ENCODE peak calls at places on chromosomes 2 and 18, in five cellular contexts. B, H, X, F and R are unnamed samples.

GRCh38 chr2:42931818-42932195 is 139.4 kb upstream of the HAAO start:
- DNase-seq in B (no peak), H (no peak), X (no peak), F (no peak), R (no peak)

GRCh38 chr18:65753520-65753919 is 2.7 kb downstream of the CDH7 start:
- DNase-seq in B (peak), H (no peak), X (no peak), F (no peak), R (no peak)

GRCh38 chr18:35778850-35779634 is 193.4 kb upstream of the RMP24 start:
- DNase-seq in B (no peak), H (no peak), X (no peak), F (no peak), R (no peak)

GRCh38 chr2:18487266-18487665 is 73.2 kb downstream of the RDH14 start:
- DNase-seq in B (no peak), H (no peak), X (no peak), F (no peak), R (no peak)

GRCh38 chr18:56937874-56938273 is 209.0 kb upstream of the BOD1L2 start:
- DNase-seq in B (no peak), H (no peak), X (no peak), F (no peak), R (no peak)

GRCh38 chr18:49846718-49847470 is 33.6 kb upstream of the ACAA2 start:
- DNase-seq in B (no peak), H (no peak), X (no peak), F (no peak), R (no peak)

GRCh38 chr2:142592171-142592570 is 285.3 kb upstream of the KYNU start:
- DNase-seq in B (no peak), H (no peak), X (no peak), F (no peak), R (no peak)

GRCh38 chr18:72566327-72566726 is 22.2 kb upstream of the CBLN2 start:
- DNase-seq in B (no peak), H (no peak), X (no peak), F (no peak), R (no peak)

GRCh38 chr2:144389151-144389929 is 130.6 kb downstream of the ZEB2 start:
- DNase-seq in B (no peak), H (no peak), X (no peak), F (peak), R (no peak)

GRCh38 chr2:97871096-97871780 is 124.5 kb downstream of the TMEM131 start:
- DNase-seq in B (peak), H (no peak), X (no peak), F (no peak), R (no peak)

GRCh38 chr18:80176334-80177080 is 67.4 kb downstream of the ADNP2 start:
- DNase-seq in B (peak), H (no peak), X (no peak), F (no peak), R (no peak)

GRCh38 chr2:18799397-18799796 is 210.0 kb upstream of the NT5C1B start:
- DNase-seq in B (no peak), H (no peak), X (no peak), F (no peak), R (no peak)

GRCh38 chr2:69073928-69074575 is 61.1 kb downstream of the ANTXR1 start:
- DNase-seq in B (peak), H (no peak), X (no peak), F (no peak), R (no peak)

GRCh38 chr2:105610444-105611327 is 134.0 kb upstream of the NCK2 start:
- DNase-seq in B (peak), H (no peak), X (no peak), F (no peak), R (no peak)

GRCh38 chr2:887639-888038 is 63.0 kb upstream of the SNTG2 start:
- DNase-seq in B (no peak), H (no peak), X (no peak), F (no peak), R (no peak)

GRCh38 chr2:80256396-80257167 is 48.0 kb downstream of the LRRTM1 start:
- DNase-seq in B (peak), H (no peak), X (peak), F (no peak), R (no peak)

GRCh38 chr18:37805773-37806380 is 240.3 kb upstream of the CELF4 start:
- DNase-seq in B (no peak), H (no peak), X (no peak), F (no peak), R (no peak)

GRCh38 chr18:32442575-32442974 is 28.1 kb downstream of the GAREM1 start:
- DNase-seq in B (no peak), H (no peak), X (no peak), F (no peak), R (no peak)

DNA sequence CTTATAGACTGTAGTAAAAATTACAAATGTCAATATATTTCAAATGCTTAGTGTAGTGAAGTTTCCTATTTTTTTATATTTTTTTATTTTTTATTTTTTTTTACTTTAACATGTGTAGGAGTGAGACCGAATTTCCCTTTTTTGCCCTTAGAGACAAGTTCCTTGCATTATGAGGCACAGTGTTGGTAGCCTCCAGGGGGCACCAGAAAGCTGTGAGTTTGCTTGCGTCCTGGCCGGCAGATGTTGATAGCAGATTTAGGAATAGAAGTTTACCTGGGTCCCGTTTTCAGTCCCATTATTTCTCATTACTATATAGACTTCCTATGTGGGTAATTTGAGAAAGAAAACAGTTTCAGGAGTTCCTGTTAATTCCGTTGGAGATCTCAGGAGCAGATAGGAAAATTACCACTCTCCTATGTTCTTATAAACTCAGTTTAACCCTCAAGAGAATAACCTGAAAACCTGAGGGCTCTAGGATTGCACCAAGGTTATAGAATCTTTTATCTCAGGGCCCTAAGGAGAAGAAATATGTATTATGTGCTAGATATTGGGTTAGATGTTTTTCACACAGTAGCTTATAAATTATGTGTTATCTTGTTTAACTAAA is 157.5 kb upstream of the SESTD1 start:
- DNase-seq in B (peak), H (peak), X (no peak), F (peak), R (no peak)
- TF ChIP-seq KDM1A in B (no peak), H (no peak), X (no peak), F (no peak), R (no peak)

DNA sequence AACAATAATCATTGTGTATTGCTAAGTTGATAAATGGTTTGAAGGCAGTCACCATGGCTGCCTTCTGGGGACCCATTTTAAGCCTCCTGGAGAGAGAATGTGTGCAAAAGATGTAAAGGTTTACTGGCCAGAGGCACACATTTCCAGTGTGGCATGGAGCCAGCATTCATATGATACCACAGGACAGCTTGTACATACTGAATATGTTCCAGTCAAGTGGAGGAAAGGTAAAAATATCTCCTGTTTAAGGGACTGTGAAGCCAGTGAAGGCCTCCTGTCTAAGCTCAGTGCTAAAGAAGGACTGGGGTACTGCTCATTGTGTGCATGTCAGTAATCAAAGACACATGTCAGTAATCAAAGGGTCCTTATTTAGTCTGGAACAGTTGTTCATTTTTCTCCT is 119.2 kb downstream of the BABAM2 start:
- DNase-seq in B (no peak), H (no peak), X (no peak), F (no peak), R (no peak)
- TF ChIP-seq KDM1A in B (no peak), H (no peak), X (no peak), F (no peak), R (no peak)

DNA sequence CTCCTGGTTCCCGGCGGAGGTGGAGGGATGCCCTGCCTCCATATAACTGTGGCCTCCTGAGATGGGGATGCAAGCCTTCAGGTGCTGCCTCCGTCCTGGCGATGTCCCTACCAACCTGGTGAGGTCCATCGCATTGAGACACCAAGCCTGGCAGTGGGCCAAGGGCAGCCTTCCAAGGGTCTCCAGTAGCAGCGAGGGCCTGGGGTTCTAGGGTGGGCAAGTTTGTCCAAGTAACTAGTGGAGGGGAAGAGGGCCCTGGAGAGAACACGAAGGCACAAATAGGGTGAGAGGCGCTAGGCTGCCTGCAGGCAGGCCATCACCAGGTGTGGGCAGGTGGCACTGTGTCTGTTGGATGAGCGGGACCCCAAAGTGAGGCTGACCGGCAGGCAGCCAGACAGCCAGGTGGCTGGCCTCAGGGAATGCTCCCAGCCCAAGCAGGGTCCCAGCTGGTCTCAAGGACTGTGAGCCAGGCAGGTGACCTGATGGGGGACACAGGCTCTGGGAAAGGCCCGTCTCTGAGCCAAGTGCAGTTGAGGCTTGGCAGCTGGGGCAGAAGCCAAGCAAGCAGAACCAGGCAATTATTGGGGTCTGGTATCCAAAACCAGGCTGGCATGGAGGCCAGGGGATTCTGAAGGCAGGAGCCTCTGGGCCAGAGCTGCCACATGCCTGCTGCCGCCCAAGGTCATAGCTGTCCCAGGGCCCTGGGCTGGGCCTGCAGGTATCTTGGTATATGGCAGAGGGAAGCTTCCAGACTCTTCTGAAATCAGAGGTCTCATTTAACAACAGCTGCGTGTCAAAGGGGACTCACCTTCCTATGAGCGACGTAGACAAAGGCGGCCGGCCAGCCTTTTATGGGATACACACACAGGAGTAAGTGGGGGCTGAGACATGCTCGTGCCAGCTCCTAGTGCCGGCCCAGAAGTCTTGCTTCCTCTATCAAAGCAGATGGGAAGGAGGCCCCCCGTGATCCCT is 23.4 kb downstream of the RAMP1 start:
- DNase-seq in B (no peak), H (no peak), X (no peak), F (no peak), R (no peak)
- TF ChIP-seq KDM1A in B (no peak), H (no peak), X (no peak), F (no peak), R (no peak)

DNA sequence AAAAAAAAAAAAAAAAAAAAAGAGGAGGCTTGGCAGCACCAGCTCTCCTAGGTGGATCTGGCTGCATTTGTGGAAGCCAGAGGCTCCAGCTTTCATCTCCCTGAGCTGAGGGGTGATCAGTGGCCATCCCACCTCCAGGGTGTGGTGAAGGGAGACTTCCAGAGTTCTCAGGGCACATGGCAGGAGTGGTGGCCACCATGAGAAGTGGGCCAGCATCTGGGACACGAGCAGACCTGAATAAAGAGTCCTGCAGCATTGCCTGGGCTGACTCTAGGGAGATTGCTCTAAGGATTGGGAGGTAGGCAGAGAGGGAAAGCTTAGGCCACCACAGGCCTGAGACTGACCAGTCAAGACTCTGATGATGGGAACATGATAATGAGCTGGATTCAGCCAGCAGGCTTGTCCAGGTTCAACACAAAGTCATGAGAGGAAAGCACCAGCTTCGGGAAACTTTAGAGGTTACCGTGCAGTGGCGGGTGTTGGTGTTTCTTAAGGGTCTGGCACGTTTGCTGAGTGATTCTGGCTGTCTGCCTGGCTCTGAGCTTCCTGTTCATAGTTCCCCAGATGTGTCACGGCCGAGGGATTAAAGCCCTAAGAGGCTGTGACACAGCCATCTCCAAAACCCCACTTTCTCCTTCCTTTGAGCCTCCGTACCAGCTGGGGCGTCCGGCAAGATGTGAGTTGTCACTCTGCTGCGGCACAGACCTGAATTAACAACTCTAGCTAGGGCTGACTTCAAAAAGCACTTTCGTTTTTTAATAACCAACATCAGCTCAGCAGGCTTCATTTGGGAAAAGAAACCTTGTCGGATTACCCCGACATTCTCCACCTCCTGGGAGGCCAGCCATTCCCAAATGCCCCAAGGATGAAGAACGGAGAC is 38.3 kb upstream of the IL1R1 start:
- DNase-seq in B (no peak), H (no peak), X (no peak), F (no peak), R (peak)
- TF ChIP-seq KDM1A in B (no peak), H (no peak), X (no peak), F (no peak), R (no peak)

DNA sequence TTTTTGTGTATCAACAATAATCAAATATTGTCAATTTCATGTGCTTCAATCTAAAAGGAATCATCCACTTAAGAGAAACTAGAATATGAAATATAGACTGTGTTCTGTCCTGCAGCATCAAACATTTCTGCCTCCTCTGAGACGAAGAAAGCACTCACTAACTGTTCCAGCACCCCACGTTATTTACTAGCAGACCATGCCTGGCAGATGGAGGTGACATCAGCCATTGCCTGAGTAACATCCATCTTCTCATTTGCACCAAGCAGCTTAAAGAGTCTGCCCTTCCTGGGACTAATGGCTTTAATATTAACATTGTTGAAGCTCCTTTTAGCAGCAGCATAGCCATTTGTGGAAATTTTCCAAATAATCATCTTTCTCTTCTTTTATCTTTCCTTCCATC is 25.7 kb downstream of the SGPP2 start:
- DNase-seq in B (no peak), H (no peak), X (no peak), F (no peak), R (no peak)
- TF ChIP-seq KDM1A in B (no peak), H (no peak), X (no peak), F (no peak), R (no peak)

GRCh38 chr2:88185480-88185879 is 15.3 kb downstream of the THNSL2 start:
- DNase-seq in B (no peak), H (no peak), X (no peak), F (no peak), R (no peak)
- TF ChIP-seq KDM1A in B (no peak), H (no peak), X (no peak), F (no peak), R (no peak)

GRCh38 chr2:54787270-54787669 is 63.8 kb downstream of the EML6 start:
- DNase-seq in B (no peak), H (no peak), X (no peak), F (no peak), R (no peak)

GRCh38 chr2:54787760-54788366 is 64.4 kb downstream of the EML6 start:
- DNase-seq in B (no peak), H (no peak), X (no peak), F (no peak), R (no peak)

DNA sequence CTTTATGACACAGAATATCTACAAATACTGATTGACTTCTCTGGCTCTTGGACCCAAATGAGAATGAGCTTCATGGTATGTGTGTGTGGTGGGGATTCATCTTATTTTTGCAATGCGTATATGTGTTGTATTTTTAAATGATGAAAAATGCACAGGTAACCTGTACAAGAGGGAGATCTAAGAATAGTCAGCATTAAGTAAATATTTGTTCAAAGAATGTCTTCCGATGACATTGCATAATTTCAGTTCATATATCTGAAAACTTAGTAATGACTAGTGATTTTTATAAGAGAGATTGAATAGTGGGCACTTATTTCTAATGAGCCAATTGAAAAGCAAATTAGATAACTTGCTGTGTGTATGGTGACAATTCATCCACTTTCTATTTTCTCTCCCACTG is 66.4 kb downstream of the EML6 start:
- DNase-seq in B (no peak), H (no peak), X (no peak), F (no peak), R (no peak)
- TF ChIP-seq KDM1A in B (no peak), H (no peak), X (no peak), F (no peak), R (no peak)

GRCh38 chr2:23988371-23988770 is 21.5 kb upstream of the MFSD2B start:
- DNase-seq in B (peak), H (peak), X (no peak), F (no peak), R (no peak)

GRCh38 chr2:23992931-23993330 is 17.0 kb upstream of the MFSD2B start:
- DNase-seq in B (no peak), H (no peak), X (no peak), F (no peak), R (no peak)

GRCh38 chr2:23994567-23994966 is 15.3 kb upstream of the MFSD2B start:
- DNase-seq in B (no peak), H (no peak), X (no peak), F (no peak), R (no peak)

DNA sequence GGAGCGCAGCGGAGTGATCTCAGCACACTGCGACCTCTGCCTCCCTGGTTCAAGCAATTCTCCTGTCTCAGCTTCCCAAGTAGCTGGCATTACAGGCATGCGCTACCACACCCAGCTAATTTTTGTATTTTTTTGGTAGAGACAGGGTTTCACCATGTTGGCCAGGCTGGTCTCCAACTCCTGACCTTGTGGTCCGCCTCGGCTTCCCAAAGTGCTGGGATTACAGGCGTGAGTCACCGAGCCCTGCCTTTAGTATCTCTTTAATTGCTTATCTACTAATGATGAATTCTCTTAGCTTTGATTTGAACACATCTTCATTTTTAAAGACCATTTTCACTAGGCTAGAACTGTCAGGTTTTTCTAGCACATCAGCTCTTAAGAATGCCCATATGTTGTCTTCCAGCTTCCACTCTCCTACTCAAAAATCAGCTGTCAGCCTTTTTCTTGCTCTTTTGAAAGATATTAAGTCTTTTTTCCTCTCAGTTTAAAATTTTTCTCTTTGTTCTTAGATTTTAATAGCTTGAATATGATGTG is 16.1 kb upstream of the MFSD2B start:
- DNase-seq in B (no peak), H (no peak), X (no peak), F (no peak), R (no peak)
- TF ChIP-seq KDM1A in B (no peak), H (no peak), X (no peak), F (no peak), R (no peak)

DNA sequence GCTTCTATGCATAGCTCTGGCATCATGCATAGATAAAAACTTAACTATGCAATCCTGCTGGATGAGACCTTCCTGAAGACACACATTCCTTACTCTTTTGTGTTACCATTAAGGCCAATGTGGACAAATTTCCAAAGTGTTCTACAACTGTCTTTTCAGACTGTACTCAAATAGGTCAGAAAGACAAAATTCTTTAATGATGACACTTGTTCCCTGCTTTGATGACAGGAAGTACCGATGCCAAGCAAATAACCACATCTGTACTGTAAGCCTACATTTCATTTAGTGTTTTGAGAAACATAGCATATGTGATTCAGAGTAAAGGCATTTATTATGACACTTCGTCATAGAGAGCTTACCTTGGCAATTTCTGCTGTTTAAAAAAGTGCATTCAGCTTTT is 55.0 kb downstream of the PMAIP1 start:
- DNase-seq in B (peak), H (no peak), X (no peak), F (no peak), R (no peak)
- TF ChIP-seq KDM1A in B (no peak), H (no peak), X (no peak), F (no peak), R (no peak)